ENCODE peak calls at places on chromosomes 12 and 14, in four cellular contexts. One of them, this sample, is unnamed.

GRCh38 chr12:132393991-132394949 is 64.9 kb upstream of the GALNT9 start:
- DNase-seq in B cell: no peak
- DNase-seq in NCI-H2107: no peak
- DNase-seq in GOT3: no peak
- DNase-seq in this sample: no peak

GRCh38 chr14:22520786-22521185 is 68.2 kb downstream of the DAD1 start:
- DNase-seq in B cell: no peak
- DNase-seq in NCI-H2107: no peak
- DNase-seq in GOT3: no peak
- DNase-seq in this sample: no peak

GRCh38 chr14:102988054-102988453 is 65.6 kb downstream of the AMN start:
- DNase-seq in B cell: no peak
- DNase-seq in NCI-H2107: no peak
- DNase-seq in GOT3: no peak
- DNase-seq in this sample: no peak

GRCh38 chr14:79724934-79725717 is 486.2 kb downstream of the DIO2 start:
- DNase-seq in B cell: no peak
- DNase-seq in NCI-H2107: no peak
- DNase-seq in GOT3: no peak
- DNase-seq in this sample: no peak

GRCh38 chr14:60815371-60815770 is 80.8 kb downstream of the MNAT1 start:
- DNase-seq in B cell: peak; percentile 9
- DNase-seq in NCI-H2107: peak; percentile 64
- DNase-seq in GOT3: no peak
- DNase-seq in this sample: peak; percentile 64

GRCh38 chr14:102594514-102595175 is 2.2 kb downstream of the RCOR1 start:
- DNase-seq in B cell: peak; percentile 81
- DNase-seq in NCI-H2107: peak; percentile 47
- DNase-seq in GOT3: no peak
- DNase-seq in this sample: peak; percentile 49

GRCh38 chr12:121523741-121524140 is 57.1 kb downstream of the KDM2B start:
- DNase-seq in B cell: no peak
- DNase-seq in NCI-H2107: peak; percentile 14
- DNase-seq in GOT3: no peak
- DNase-seq in this sample: peak; percentile 57

GRCh38 chr14:32986791-32987545 is 48.3 kb downstream of the NPAS3 start:
- DNase-seq in B cell: no peak
- DNase-seq in NCI-H2107: no peak
- DNase-seq in GOT3: no peak
- DNase-seq in this sample: no peak

GRCh38 chr14:35046751-35047536 is 872 bp downstream of the FAM177A1 start:
- DNase-seq in B cell: no peak
- DNase-seq in NCI-H2107: no peak
- DNase-seq in GOT3: no peak
- DNase-seq in this sample: no peak

GRCh38 chr12:27385756-27386155 is 53.1 kb downstream of the BMAL2 start:
- DNase-seq in B cell: no peak
- DNase-seq in NCI-H2107: no peak
- DNase-seq in GOT3: no peak
- DNase-seq in this sample: no peak

GRCh38 chr14:94445003-94445402 is 7.6 kb downstream of the SERPINA11 start:
- DNase-seq in B cell: no peak
- DNase-seq in NCI-H2107: no peak
- DNase-seq in GOT3: no peak
- DNase-seq in this sample: no peak

GRCh38 chr12:108253540-108253939 is 85.6 kb downstream of the CMKLR1 start:
- DNase-seq in B cell: no peak
- DNase-seq in NCI-H2107: no peak
- DNase-seq in GOT3: no peak
- DNase-seq in this sample: no peak

GRCh38 chr14:56666716-56667115 is 87.1 kb downstream of the TMEM260 start:
- DNase-seq in B cell: no peak
- DNase-seq in NCI-H2107: no peak
- DNase-seq in GOT3: no peak
- DNase-seq in this sample: no peak

GRCh38 chr12:3135522-3136461 is 58.6 kb downstream of the TSPAN9 start:
- DNase-seq in B cell: peak; percentile 82
- DNase-seq in NCI-H2107: peak; percentile 58
- DNase-seq in GOT3: no peak
- DNase-seq in this sample: peak; percentile 35

GRCh38 chr12:69002969-69003368 is 70.0 kb upstream of the CPM start:
- DNase-seq in B cell: no peak
- DNase-seq in NCI-H2107: no peak
- DNase-seq in GOT3: no peak
- DNase-seq in this sample: no peak

This sample was measured in GM06990.